ENCODE peak calls at places on chromosomes 11 and 22, in eight cellular contexts. K is NT2/D1; A is naive thymus-derived CD4-positive, alpha-beta T cell; J is aorta; B is keratinocyte; W is hepatocyte; C is H9; S is psoas muscle. E is an unnamed sample. For H3K4me1 and H3K9me3, the result is how much of the 10 kb centered on the place peaks cover.

GRCh38 chr11:65479184-65480145 is 19.4 kb upstream of the MALAT1 start:
- DNase-seq in B (no peak), W (peak), S (peak), A (no peak), C (peak), K (no peak), J (peak), E (no peak)

GRCh38 chr11:42462558-42463310 is 849.1 kb upstream of the API5 start:
- DNase-seq in K (no peak), S (no peak), J (no peak), W (no peak), B (peak), C (no peak), A (no peak), E (no peak)

GRCh38 chr22:35977136-35977535 is 51.5 kb downstream of the RBFOX2 start:
- DNase-seq in A (no peak), C (no peak), J (no peak), S (no peak), K (no peak), W (no peak), B (no peak), E (no peak)

GRCh38 chr11:110243804-110244203 is 52.6 kb downstream of the RDX start:
- DNase-seq in K (no peak), C (no peak), J (no peak), W (no peak), A (no peak), B (no peak), S (no peak), E (no peak)

GRCh38 chr11:70323811-70324210 is 53.3 kb downstream of the PPFIA1 start:
- DNase-seq in A (no peak), J (no peak), B (no peak), K (no peak), C (no peak), W (no peak), S (no peak), E (no peak)

GRCh38 chr11:27719575-27719925 is 19.3 kb upstream of the BDNF start:
- DNase-seq in W (no peak), B (no peak), C (no peak), K (no peak), J (no peak), S (no peak), A (no peak), E (no peak)

GRCh38 chr11:119982517-119983239 is 155.2 kb downstream of the TRIM29 start:
- DNase-seq in K (no peak), A (no peak), W (no peak), B (no peak), C (no peak), S (no peak), J (no peak), E (no peak)

GRCh38 chr11:16857186-16857585 is 118.7 kb downstream of the C11orf58 start:
- DNase-seq in W (no peak), B (no peak), J (no peak), A (no peak), C (no peak), K (no peak), S (no peak), E (no peak)

GRCh38 chr22:27790396-27791216 is 10.9 kb downstream of the MN1 start:
- DNase-seq in K (no peak), B (no peak), J (no peak), S (no peak), C (no peak), W (no peak), A (no peak), E (no peak)

GRCh38 chr22:27794244-27794643 is 7.3 kb downstream of the MN1 start:
- DNase-seq in C (no peak), W (no peak), A (no peak), K (no peak), S (no peak), J (peak), B (no peak), E (no peak)

GRCh38 chr22:27791494-27792241 is 9.9 kb downstream of the MN1 start:
- DNase-seq in J (no peak), K (no peak), W (no peak), B (no peak), C (no peak), A (no peak), S (no peak), E (no peak)

GRCh38 chr22:27795053-27795452 is 6.5 kb downstream of the MN1 start:
- DNase-seq in K (no peak), S (no peak), B (no peak), C (peak), J (peak), W (no peak), A (no peak), E (no peak)

DNA sequence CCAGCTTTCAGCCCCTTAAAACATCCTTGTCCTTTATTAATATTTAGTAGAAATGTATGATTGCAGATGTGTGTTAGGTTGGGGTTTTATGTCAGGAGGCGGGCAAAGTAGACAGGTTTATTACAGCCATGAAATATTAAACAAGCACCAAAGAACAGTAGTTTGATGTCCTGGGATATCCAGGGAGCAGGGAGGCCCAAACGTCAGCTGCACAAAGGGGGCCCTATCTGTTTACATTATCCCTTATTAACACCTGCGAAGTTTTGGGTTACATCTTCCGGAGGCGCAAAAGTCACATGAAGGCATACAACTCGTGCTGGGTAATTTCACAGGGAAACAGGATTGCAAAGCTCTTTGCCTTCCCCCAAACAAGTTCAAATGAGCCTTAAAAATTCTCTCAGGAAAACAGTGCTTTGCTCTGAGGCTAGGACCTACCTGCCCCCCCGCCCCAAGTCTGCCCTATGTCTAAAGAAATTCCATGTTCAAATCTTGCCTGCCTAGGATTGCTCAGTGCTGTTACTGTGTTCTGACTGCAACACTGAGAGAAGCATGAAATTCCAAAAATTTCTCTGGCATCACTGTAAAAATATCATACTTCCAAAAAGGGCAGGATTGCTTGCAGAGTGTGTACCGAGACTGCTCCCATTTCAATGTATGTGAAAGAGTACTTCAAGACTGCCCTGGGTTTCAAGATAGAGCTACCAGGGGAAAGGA is 8.9 kb downstream of the MN1 start:
- DNase-seq in S (no peak), C (no peak), J (peak), B (no peak), A (no peak), K (no peak), W (no peak), E (no peak)
- H3K4me1 ChIP-seq in S (half or more), C (under half), J (under half), B (under half), A (under half), K (under half), W (under half), E (under half)

GRCh38 chr11:40387240-40387980 is 1072.0 kb downstream of the LRRC4C start:
- DNase-seq in K (no peak), C (no peak), J (no peak), A (no peak), S (no peak), B (no peak), W (peak), E (no peak)

GRCh38 chr11:40380871-40381270 is 1078.6 kb downstream of the LRRC4C start:
- DNase-seq in C (no peak), A (no peak), B (no peak), S (no peak), K (no peak), W (no peak), J (no peak), E (no peak)

GRCh38 chr11:40381481-40381880 is 1078.0 kb downstream of the LRRC4C start:
- DNase-seq in W (no peak), S (no peak), A (no peak), B (no peak), J (no peak), C (no peak), K (no peak), E (no peak)

GRCh38 chr11:40388097-40388818 is 1071.2 kb downstream of the LRRC4C start:
- DNase-seq in B (no peak), J (no peak), S (no peak), W (no peak), A (no peak), K (no peak), C (no peak), E (no peak)

DNA sequence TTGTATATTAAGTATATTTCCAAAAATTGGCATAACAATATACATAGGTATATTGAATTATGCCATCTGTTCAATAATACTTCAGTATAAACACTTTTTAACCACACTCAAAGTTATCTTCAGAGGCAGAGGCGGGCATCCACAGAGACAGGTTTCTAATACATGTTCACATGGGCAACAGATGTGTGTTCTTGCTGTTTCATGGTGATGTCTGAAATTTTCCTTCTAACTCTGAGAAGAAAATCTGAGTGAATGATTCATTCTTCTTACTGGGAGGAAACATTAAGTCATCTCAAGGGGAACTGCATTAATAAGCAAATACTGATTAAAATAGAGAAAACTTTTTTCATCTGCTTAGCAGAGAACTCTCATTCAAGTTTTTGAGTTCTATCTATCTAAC is 1074.5 kb downstream of the LRRC4C start:
- DNase-seq in A (no peak), K (no peak), B (no peak), W (no peak), J (no peak), C (no peak), S (no peak), E (no peak)
- H3K9me3 ChIP-seq in A (under half), K (under half), B (under half), W (under half), J (under half), C (under half), S (under half), E (under half)

GRCh38 chr11:6615882-6616585 is 3.2 kb downstream of the TPP1 start:
- DNase-seq in J (no peak), W (no peak), K (no peak), S (no peak), C (no peak), B (no peak), A (no peak), E (no peak)

GRCh38 chr11:6613496-6613895 is 1.5 kb upstream of the TAF10 start:
- DNase-seq in K (no peak), S (no peak), W (no peak), B (no peak), J (no peak), A (no peak), C (no peak), E (no peak)

GRCh38 chr11:6612816-6613136 is 760 bp upstream of the TAF10 start:
- DNase-seq in W (no peak), J (peak), C (peak), K (no peak), B (peak), S (no peak), A (no peak), E (peak)

GRCh38 chr11:6615046-6615445 is 3.0 kb upstream of the TAF10 start:
- DNase-seq in A (no peak), C (no peak), W (no peak), K (no peak), S (no peak), J (no peak), B (no peak), E (no peak)

GRCh38 chr11:6614446-6614845 is 2.4 kb upstream of the TAF10 start:
- DNase-seq in B (no peak), A (no peak), J (no peak), C (no peak), S (no peak), W (no peak), K (no peak), E (no peak)
- H3K4me1 ChIP-seq in B (under half), A (under half), J (under half), C (under half), S (under half), W (under half), K (under half), E (under half)

GRCh38 chr22:47238886-47239860 is 476.7 kb downstream of the TBC1D22A start:
- DNase-seq in S (no peak), B (no peak), J (no peak), A (no peak), K (no peak), W (no peak), C (no peak), E (no peak)

GRCh38 chr22:47240116-47240515 is 477.7 kb downstream of the TBC1D22A start:
- DNase-seq in K (no peak), A (no peak), C (no peak), W (no peak), S (no peak), B (no peak), J (no peak), E (no peak)

GRCh38 chr22:47236718-47237117 is 474.3 kb downstream of the TBC1D22A start:
- DNase-seq in B (no peak), K (no peak), J (no peak), S (no peak), C (no peak), W (no peak), A (no peak), E (no peak)

GRCh38 chr22:47233316-47234243 is 471.1 kb downstream of the TBC1D22A start:
- DNase-seq in C (no peak), W (no peak), S (no peak), B (no peak), K (no peak), A (no peak), J (no peak), E (no peak)

DNA sequence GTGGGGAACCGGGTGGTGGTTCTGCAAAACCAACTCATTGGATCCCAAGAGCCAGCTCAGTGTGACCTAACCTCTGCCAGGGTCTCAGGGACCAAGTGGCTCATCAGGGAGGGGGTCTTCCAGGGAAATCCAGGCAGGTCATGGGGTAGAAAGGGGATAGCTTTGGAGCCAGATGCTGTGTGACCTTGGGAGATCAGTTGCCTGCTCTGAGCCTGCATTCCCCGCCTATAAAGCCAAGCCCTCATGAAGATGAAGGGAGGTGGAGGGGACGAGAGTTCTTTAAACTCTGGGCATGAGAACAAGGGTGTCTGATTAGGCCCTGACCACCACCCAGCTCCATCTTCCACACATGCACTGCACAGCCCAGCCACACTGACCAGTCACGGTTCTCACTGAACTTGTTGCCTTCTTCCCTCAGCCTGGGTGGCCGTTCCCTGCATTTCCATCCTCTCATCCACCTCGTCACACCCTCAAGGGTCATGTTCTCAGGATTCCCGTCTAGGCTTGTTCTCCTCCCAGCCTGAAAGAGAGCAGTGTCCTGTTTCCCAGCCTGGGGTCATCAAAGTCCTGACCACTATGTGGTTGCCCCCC is 475.5 kb downstream of the TBC1D22A start:
- DNase-seq in A (no peak), W (no peak), K (no peak), J (no peak), S (no peak), B (no peak), C (no peak), E (no peak)
- H3K9me3 ChIP-seq in A (under half), W (under half), K (under half), J (under half), S (under half), B (under half), C (half or more), E (under half)

GRCh38 chr11:1749020-1749758 is 1.2 kb downstream of the IFITM10 start:
- DNase-seq in J (peak), B (no peak), A (no peak), S (no peak), K (no peak), W (peak), C (no peak), E (no peak)
- H3K4me1 ChIP-seq in J (under half), B (under half), A (under half), S (half or more), K (under half), W (under half), C (under half), E (under half)

DNA sequence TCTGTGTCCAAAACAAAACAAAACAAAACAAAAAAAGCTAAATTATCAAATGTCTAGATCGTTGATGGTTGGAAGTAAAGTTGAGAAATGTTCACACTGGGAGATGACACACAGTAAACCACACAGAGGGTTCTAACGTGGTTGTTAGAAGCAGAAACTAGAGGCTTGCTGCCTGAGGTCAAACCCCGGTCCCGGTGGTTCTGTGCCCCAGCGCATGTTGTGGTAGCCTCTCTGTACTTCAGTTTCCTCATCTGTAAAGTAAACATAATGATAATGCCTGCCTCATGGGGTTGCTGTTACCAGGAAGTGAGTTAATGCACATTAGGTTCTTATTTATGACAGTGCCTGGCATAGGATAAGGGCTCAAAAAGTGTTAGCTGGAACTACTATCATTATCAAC is 33.4 kb downstream of the PPARA start:
- DNase-seq in K (no peak), A (no peak), C (no peak), S (no peak), J (no peak), W (no peak), B (no peak), E (no peak)
- H3K9me3 ChIP-seq in K (under half), A (under half), C (under half), S (under half), J (under half), W (under half), B (under half), E (under half)

GRCh38 chr11:44604171-44604581 is 38.7 kb downstream of the CD82 start:
- DNase-seq in A (no peak), B (no peak), J (peak), S (no peak), W (no peak), K (no peak), C (no peak), E (no peak)

GRCh38 chr11:44605965-44606364 is 40.5 kb downstream of the CD82 start:
- DNase-seq in A (no peak), K (no peak), J (no peak), S (no peak), W (no peak), C (no peak), B (no peak), E (no peak)

GRCh38 chr11:44606472-44606871 is 41.0 kb downstream of the CD82 start:
- DNase-seq in J (no peak), K (no peak), S (no peak), B (no peak), C (no peak), W (no peak), A (no peak), E (no peak)

GRCh38 chr11:44607324-44607962 is 42.0 kb downstream of the CD82 start:
- DNase-seq in W (no peak), J (no peak), S (no peak), C (no peak), A (no peak), B (no peak), K (no peak), E (no peak)

GRCh38 chr11:44605068-44605708 is 39.7 kb downstream of the CD82 start:
- DNase-seq in B (no peak), W (no peak), J (peak), S (no peak), C (no peak), A (no peak), K (no peak), E (no peak)
- H3K4me1 ChIP-seq in B (under half), W (under half), J (under half), S (under half), C (under half), A (under half), K (under half), E (under half)